ENCODE peak calls at places on chromosomes 16 and 17, in five cellular contexts. N is MM.1S; C is aorta; V is body of pancreas; R is effector memory CD4-positive, alpha-beta T cell. Y is an unnamed sample. For H3K4me1, the result is how much of the 10 kb centered on the place peaks cover.

GRCh38 chr16:65910291-65910690 is 456.2 kb upstream of the CDH5 start:
- DNase-seq in C (no peak), N (no peak), R (no peak), V (no peak), Y (no peak)

GRCh38 chr17:27873746-27874145 is 19.4 kb downstream of the LYRM9 start:
- DNase-seq in N (no peak), C (no peak), R (no peak), V (no peak), Y (no peak)

GRCh38 chr17:16283705-16284104 is 66.7 kb downstream of the PIGL start:
- DNase-seq in N (no peak), C (no peak), R (no peak), V (no peak), Y (no peak)

GRCh38 chr16:21684199-21684598 is 20.4 kb downstream of the OTOA start:
- DNase-seq in N (no peak), C (no peak), R (no peak), V (no peak), Y (no peak)

GRCh38 chr17:15782809-15783208 is 50.7 kb downstream of the TBC1D26 start:
- DNase-seq in N (no peak), V (peak), R (no peak), C (peak), Y (peak)

GRCh38 chr16:31440511-31441184 is 1.9 kb downstream of the ZNF843 start:
- DNase-seq in R (no peak), N (no peak), V (no peak), C (no peak), Y (no peak)

GRCh38 chr16:8853150-8853549 is 15.7 kb downstream of the CARHSP1 start:
- DNase-seq in C (no peak), V (no peak), N (no peak), R (no peak), Y (peak)

GRCh38 chr17:12730931-12731521 is 58.3 kb upstream of the ARHGAP44 start:
- DNase-seq in R (no peak), V (peak), N (no peak), C (peak), Y (peak)

GRCh38 chr16:15708096-15708495 is 58.1 kb downstream of the NDE1 start:
- DNase-seq in N (no peak), V (no peak), C (no peak), R (no peak), Y (no peak)

GRCh38 chr16:74083582-74083981 is 213.0 kb upstream of the PSMD7 start:
- DNase-seq in C (no peak), R (no peak), N (no peak), V (no peak), Y (no peak)

GRCh38 chr17:45299311-45299710 is 17.5 kb downstream of the MAP3K14 start:
- DNase-seq in N (no peak), R (no peak), V (peak), C (peak), Y (no peak)

GRCh38 chr17:43766413-43767052 is 7.9 kb upstream of the SOST start:
- DNase-seq in C (no peak), N (peak), V (peak), R (no peak), Y (peak)

GRCh38 chr16:2970563-2970962 is 1.4 kb downstream of the PAQR4 start:
- DNase-seq in V (no peak), N (no peak), R (no peak), C (no peak), Y (no peak)

GRCh38 chr17:41885733-41886132 is 20.5 kb upstream of the KLHL11 start:
- DNase-seq in R (no peak), C (no peak), N (no peak), V (no peak), Y (no peak)

GRCh38 chr17:80786470-80786869 is 205.2 kb upstream of the CHMP6 start:
- DNase-seq in R (no peak), C (no peak), V (no peak), N (no peak), Y (no peak)

GRCh38 chr17:80265205-80266068 is 4.8 kb downstream of the RNF213 start:
- DNase-seq in N (no peak), C (no peak), V (no peak), R (peak), Y (no peak)

GRCh38 chr17:82528484-82529265 is 9.1 kb downstream of the FOXK2 start:
- DNase-seq in V (peak), N (no peak), C (peak), R (no peak), Y (peak)

GRCh38 chr16:54283735-54284318 is 2.8 kb downstream of the IRX3 start:
- DNase-seq in V (no peak), R (no peak), C (no peak), N (no peak), Y (peak)

DNA sequence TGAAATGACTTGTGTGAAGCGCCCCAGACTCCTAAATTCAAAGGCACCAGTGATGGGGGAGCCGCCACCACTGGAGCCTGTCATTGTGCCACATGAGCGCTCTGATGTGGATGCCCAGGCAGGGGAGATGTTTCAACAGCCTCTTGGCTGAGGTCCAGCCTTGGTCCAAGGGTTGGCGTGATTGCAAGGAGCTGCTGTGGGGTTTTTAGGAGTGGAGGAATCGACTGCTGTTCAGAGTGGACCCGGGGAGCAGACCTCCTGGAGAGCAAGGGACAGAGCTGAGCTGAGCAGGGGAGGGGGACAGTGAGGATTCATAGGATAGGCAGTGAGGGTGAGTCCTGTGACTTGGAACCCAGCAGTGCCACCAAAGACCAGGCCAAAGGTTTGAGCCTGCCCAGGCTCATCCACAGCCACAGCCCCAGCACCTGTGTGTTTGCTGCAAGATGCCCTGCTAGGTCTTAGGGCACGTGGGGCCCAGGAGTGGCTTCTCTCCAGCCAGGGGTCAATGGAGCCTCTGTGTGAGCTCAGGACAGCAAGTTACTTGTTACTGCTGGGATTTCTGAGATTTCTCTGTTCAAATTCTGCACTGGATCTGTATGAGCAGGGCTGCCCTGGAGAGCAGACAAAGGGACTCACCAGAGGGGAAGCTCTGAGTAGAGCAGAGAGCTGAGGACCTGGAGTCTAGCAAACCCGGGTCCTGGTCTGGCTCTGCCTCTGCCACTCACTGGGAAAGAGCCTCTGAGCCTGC is 20.3 kb downstream of the RHBDL3 start:
- DNase-seq in C (no peak), V (no peak), R (no peak), N (no peak), Y (no peak)
- H3K27ac ChIP-seq in C (no peak), V (no peak), R (no peak), N (no peak), Y (no peak)

GRCh38 chr16:1763521-1764511 is 7.5 kb downstream of the NME3 start:
- DNase-seq in V (no peak), N (no peak), C (no peak), R (no peak), Y (peak)
- H3K4me3 ChIP-seq in V (no peak), N (no peak), C (no peak), R (no peak), Y (no peak)

GRCh38 chr16:76071690-76072089 is 205.5 kb upstream of the CNTNAP4 start:
- DNase-seq in C (no peak), N (no peak), R (no peak), V (no peak), Y (no peak)
- H3K4me1 ChIP-seq in C (under half), N (under half), R (under half), V (under half), Y (under half)

DNA sequence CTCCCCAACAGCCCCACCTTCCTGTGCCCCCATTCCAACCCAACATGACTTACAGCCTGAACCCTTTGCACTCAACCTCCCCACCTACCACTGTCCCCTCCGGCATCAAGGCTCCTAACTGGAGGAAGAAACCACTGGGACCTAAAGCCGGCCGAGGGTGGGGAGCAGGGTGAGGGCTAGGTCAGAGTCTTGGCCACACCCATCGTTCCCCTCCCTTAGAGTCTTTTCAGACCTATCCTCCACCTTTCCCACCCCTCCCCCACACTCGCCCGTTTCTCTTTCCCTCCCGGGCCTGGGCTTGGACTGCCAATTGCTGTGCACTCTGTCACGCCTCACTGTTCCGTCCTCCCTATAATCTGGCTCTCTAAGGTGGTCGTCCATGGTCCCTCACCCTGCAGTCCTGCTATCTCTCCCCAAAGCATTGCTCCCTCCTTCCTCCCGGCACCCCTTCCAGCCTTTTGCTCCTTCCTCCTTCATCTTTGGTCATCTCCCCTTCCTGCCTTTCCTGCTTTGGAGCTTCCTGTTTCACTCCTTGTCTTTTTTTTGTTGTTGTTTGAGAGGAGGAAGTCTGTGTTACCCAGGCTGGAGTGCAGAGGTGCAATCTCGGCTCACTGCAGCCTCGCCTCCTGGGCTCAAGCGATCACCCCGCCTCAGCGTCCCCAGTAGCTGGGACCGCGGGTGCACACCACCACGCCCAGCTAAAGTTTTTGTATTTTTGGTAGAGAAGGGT is 958 bp upstream of the CLDN7 start:
- DNase-seq in R (no peak), N (no peak), C (no peak), V (peak), Y (peak)
- H3K27ac ChIP-seq in R (no peak), N (no peak), C (no peak), V (peak), Y (no peak)

GRCh38 chr17:6714315-6714874 is 1.2 kb upstream of the SLC13A5 start:
- DNase-seq in V (no peak), C (no peak), R (no peak), N (no peak), Y (no peak)
- H3K4me3 ChIP-seq in V (no peak), C (no peak), R (no peak), N (no peak), Y (no peak)

GRCh38 chr17:78891406-78892061 is 11.5 kb downstream of the CEP295NL start:
- DNase-seq in V (peak), C (peak), R (no peak), N (peak), Y (no peak)

GRCh38 chr17:78890111-78890897 is 12.7 kb downstream of the CEP295NL start:
- DNase-seq in R (peak), C (peak), V (peak), N (peak), Y (peak)

GRCh38 chr17:78889525-78889924 is 13.5 kb downstream of the CEP295NL start:
- DNase-seq in N (peak), C (no peak), V (no peak), R (no peak), Y (peak)

GRCh38 chr17:78886954-78887353 is 16.0 kb downstream of the CEP295NL start:
- DNase-seq in N (no peak), R (no peak), C (no peak), V (no peak), Y (no peak)

DNA sequence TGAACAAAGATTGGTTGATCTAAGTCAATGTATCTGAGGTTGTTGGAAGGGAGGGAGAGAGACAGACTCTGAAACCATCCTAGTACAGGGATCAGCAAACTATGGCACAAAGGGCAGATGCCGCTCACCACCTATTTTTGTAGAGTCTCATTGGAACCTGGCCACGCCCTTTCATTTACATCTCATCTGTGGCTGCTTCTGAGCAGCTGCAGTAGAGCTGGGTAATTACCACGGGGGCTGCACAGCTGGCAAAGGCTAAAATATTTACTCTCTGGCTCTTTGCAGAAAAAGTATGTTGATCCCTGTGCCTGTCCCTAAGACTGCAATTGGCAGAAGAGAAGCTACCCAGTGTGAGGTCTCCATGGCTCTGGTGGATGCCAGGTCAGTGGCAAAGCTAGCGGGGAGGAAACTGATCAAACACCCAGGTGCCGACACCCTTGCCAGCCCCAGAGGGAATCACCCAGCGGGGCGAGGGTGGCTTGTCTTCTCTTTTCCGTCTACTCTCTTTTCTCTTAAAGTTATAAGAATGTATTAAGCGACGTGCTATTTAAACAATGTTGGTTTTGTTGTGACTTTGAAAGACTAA is 14.0 kb downstream of the CEP295NL start:
- DNase-seq in R (no peak), V (no peak), N (peak), C (no peak), Y (peak)
- H3K4me1 ChIP-seq in R (under half), V (under half), N (under half), C (under half), Y (under half)

DNA sequence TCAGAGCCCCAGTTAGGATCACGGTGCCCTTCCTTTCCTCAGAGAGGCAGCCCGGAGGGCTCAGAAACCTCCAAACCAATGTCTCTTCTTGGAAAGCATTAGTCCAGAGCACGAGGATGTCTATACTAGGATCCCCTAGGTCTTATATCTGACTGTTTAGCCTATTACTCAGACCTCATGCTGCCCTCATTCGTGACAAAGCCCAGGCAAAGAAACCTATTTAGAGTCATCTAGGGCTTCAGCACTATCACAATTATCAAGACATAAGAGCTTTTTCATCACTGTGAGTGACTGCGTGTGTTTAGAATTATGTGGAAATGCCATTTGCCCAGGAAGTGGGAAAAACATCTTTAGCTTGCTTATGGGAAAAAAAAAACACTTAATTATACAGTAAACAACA is 159.8 kb upstream of the NOL11 start:
- DNase-seq in C (no peak), N (no peak), V (no peak), R (no peak), Y (no peak)
- H3K27ac ChIP-seq in C (no peak), N (no peak), V (no peak), R (no peak), Y (no peak)

DNA sequence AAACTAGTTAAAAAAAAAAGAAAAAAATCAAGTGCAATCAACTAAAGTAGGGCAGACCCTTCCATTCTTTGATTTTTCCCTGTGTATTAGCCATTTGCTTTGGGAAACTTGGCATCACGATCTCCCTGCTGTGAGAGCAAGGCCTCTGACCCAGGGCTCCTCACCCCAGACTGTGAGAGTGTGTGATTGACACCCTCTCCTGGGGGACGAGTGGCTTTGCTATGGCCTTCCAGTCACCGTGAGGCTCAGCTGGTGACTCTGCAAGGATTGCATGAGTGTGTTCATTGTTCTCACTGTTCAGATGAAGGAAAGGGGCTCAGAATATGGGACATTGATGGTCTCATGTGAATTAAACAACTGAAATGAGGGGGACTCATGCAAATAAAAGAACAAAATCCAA is 69.0 kb upstream of the BCAR1 start:
- DNase-seq in C (no peak), R (no peak), V (no peak), N (no peak), Y (no peak)
- H3K4me3 ChIP-seq in C (no peak), R (peak), V (no peak), N (no peak), Y (no peak)

GRCh38 chr16:49834496-49835009 is 21.4 kb downstream of the ZNF423 start:
- DNase-seq in N (no peak), C (peak), R (no peak), V (no peak), Y (peak)
- H3K4me1 ChIP-seq in N (under half), C (under half), R (under half), V (under half), Y (under half)